ENCODE peak calls at places on chromosome 1, in nine cellular contexts. H, X, Q, R, M, P, F, N and E are unnamed samples.

GRCh38 chr1:118266436-118266835 is 81.4 kb upstream of the SPAG17 start:
- DNase-seq in H (no peak), X (no peak), Q (no peak), R (no peak), M (peak; percentile 58), P (no peak), F (no peak), N (no peak), E (no peak)

GRCh38 chr1:150970818-150971582 is 3.6 kb downstream of the CERS2 start:
- DNase-seq in H (peak; percentile 68), X (peak; percentile 91), Q (no peak), R (no peak), M (peak; percentile 52), P (no peak), F (peak; percentile 89), N (no peak), E (no peak)

GRCh38 chr1:165942062-165942461 is 114.6 kb downstream of the UCK2 start:
- DNase-seq in H (no peak), X (no peak), Q (no peak), R (no peak), M (no peak), P (no peak), F (no peak), N (no peak), E (no peak)

GRCh38 chr1:186404454-186405051 is 28.9 kb downstream of the ODR4 start:
- DNase-seq in H (no peak), X (no peak), Q (peak; percentile 8), R (peak; percentile 52), M (peak; percentile 89), P (peak; percentile 5), F (no peak), N (peak; percentile 10), E (peak; percentile 32)

GRCh38 chr1:10960406-10960805 is 52.0 kb upstream of the TARDBP start:
- DNase-seq in H (no peak), X (no peak), Q (no peak), R (no peak), M (no peak), P (no peak), F (no peak), N (no peak), E (no peak)

GRCh38 chr1:58887059-58887458 is 103.2 kb upstream of the JUN start:
- DNase-seq in H (no peak), X (no peak), Q (no peak), R (no peak), M (peak; percentile 51), P (no peak), F (no peak), N (no peak), E (no peak)

GRCh38 chr1:76006234-76006633 is 68.3 kb upstream of the ST6GALNAC3 start:
- DNase-seq in H (no peak), X (no peak), Q (peak; percentile 19), R (no peak), M (peak; percentile 49), P (no peak), F (no peak), N (no peak), E (no peak)

GRCh38 chr1:62050165-62050564 is 144.5 kb upstream of the L1TD1 start:
- DNase-seq in H (no peak), X (no peak), Q (no peak), R (no peak), M (no peak), P (no peak), F (no peak), N (no peak), E (no peak)

GRCh38 chr1:211715976-211716375 is 40.6 kb upstream of the NEK2 start:
- DNase-seq in H (no peak), X (no peak), Q (no peak), R (no peak), M (no peak), P (no peak), F (no peak), N (no peak), E (no peak)

GRCh38 chr1:76949503-76949902 is 82.2 kb downstream of the ST6GALNAC5 start:
- DNase-seq in H (no peak), X (no peak), Q (peak; percentile 64), R (no peak), M (peak; percentile 81), P (no peak), F (no peak), N (no peak), E (no peak)